ENCODE peak calls at places on chromosomes 6 and 20, in seven cellular contexts. I, Q, R, Z, A, T and F are unnamed samples.

GRCh38 chr6:96562886-96563285 is at the start of gene FHL5:
- DNase-seq in I (no peak), Q (no peak), R (no peak), Z (peak), A (no peak), T (no peak), F (no peak)

GRCh38 chr6:137160763-137161162 is 12.7 kb downstream of the IL22RA2 start:
- DNase-seq in I (no peak), Q (no peak), R (no peak), Z (no peak), A (no peak), T (no peak), F (peak)

GRCh38 chr6:119627908-119628669 is 278.5 kb upstream of the MAN1A1 start:
- DNase-seq in I (no peak), Q (no peak), R (no peak), Z (peak), A (no peak), T (no peak), F (peak)

GRCh38 chr6:104653786-104654185 is 205.9 kb downstream of the HACE1 start:
- DNase-seq in I (no peak), Q (no peak), R (no peak), Z (no peak), A (no peak), T (no peak), F (no peak)

GRCh38 chr20:58651823-58652605 is 931 bp downstream of the STX16 start:
- DNase-seq in I (peak), Q (peak), R (peak), Z (peak), A (no peak), T (no peak), F (peak)

GRCh38 chr6:158049055-158050028 is 67.7 kb downstream of the SYNJ2 start:
- DNase-seq in I (no peak), Q (no peak), R (no peak), Z (no peak), A (no peak), T (no peak), F (no peak)

GRCh38 chr20:24778585-24779031 is 170.5 kb upstream of the CST7 start:
- DNase-seq in I (no peak), Q (no peak), R (no peak), Z (no peak), A (peak), T (peak), F (no peak)

GRCh38 chr6:17999430-17999829 is 12.0 kb upstream of the KIF13A start:
- DNase-seq in I (no peak), Q (no peak), R (no peak), Z (no peak), A (no peak), T (no peak), F (no peak)

GRCh38 chr20:14817121-14817520 is 479.7 kb upstream of the FLRT3 start:
- DNase-seq in I (no peak), Q (no peak), R (no peak), Z (peak), A (no peak), T (no peak), F (no peak)

GRCh38 chr6:70310063-70310694 is 7.3 kb upstream of the COL9A1 start:
- DNase-seq in I (peak), Q (no peak), R (peak), Z (peak), A (no peak), T (peak), F (peak)

GRCh38 chr6:148404456-148405022 is 61.9 kb downstream of the SASH1 start:
- DNase-seq in I (no peak), Q (no peak), R (no peak), Z (no peak), A (no peak), T (no peak), F (no peak)

GRCh38 chr6:101178748-101179147 is 214.8 kb upstream of the GRIK2 start:
- DNase-seq in I (no peak), Q (no peak), R (no peak), Z (no peak), A (no peak), T (no peak), F (no peak)

GRCh38 chr6:157235600-157236039 is 87.7 kb downstream of the TMEM242 start:
- DNase-seq in I (no peak), Q (peak), R (no peak), Z (peak), A (no peak), T (no peak), F (no peak)

GRCh38 chr6:95867205-95867604 is 148.6 kb upstream of the FUT9 start:
- DNase-seq in I (no peak), Q (no peak), R (no peak), Z (no peak), A (no peak), T (no peak), F (no peak)

GRCh38 chr20:1327241-1327653 is 1.7 kb downstream of the SDCBP2 start:
- DNase-seq in I (no peak), Q (peak), R (peak), Z (peak), A (peak), T (no peak), F (no peak)

GRCh38 chr6:109878291-109878690 is 99.8 kb upstream of the GPR6 start:
- DNase-seq in I (no peak), Q (no peak), R (no peak), Z (no peak), A (no peak), T (no peak), F (no peak)

GRCh38 chr6:69231983-69232382 is 564.8 kb downstream of the LMBRD1 start:
- DNase-seq in I (no peak), Q (peak), R (no peak), Z (no peak), A (no peak), T (no peak), F (no peak)

GRCh38 chr20:31848088-31848999 is 2.9 kb upstream of the FOXS1 start:
- DNase-seq in I (no peak), Q (no peak), R (no peak), Z (no peak), A (no peak), T (no peak), F (no peak)

GRCh38 chr6:71287038-71287437 is 1.6 kb upstream of the OGFRL1 start:
- DNase-seq in I (peak), Q (no peak), R (peak), Z (peak), A (no peak), T (no peak), F (peak)

GRCh38 chr6:145836767-145837166 is 22.2 kb upstream of the FBXO30 start:
- DNase-seq in I (no peak), Q (no peak), R (no peak), Z (no peak), A (no peak), T (no peak), F (no peak)

GRCh38 chr20:63488331-63489251 is 10.3 kb downstream of the EEF1A2 start:
- DNase-seq in I (no peak), Q (no peak), R (no peak), Z (no peak), A (no peak), T (no peak), F (no peak)

GRCh38 chr6:19892250-19892649 is 55.1 kb downstream of the ID4 start:
- DNase-seq in I (no peak), Q (no peak), R (no peak), Z (no peak), A (peak), T (peak), F (no peak)

GRCh38 chr6:158752613-158753012 is 66.6 kb downstream of the EZR start:
- DNase-seq in I (peak), Q (peak), R (no peak), Z (peak), A (peak), T (peak), F (no peak)

GRCh38 chr20:270517-270916 is 13.0 kb downstream of the DEFB132 start:
- DNase-seq in I (no peak), Q (no peak), R (no peak), Z (no peak), A (no peak), T (no peak), F (no peak)

GRCh38 chr6:135871878-135872277 is 20.4 kb downstream of the PDE7B start:
- DNase-seq in I (no peak), Q (no peak), R (peak), Z (peak), A (no peak), T (no peak), F (no peak)

GRCh38 chr6:45171380-45171779 is 156.8 kb upstream of the RUNX2 start:
- DNase-seq in I (no peak), Q (no peak), R (no peak), Z (no peak), A (no peak), T (no peak), F (no peak)

GRCh38 chr6:37433657-37434271 is 743 bp downstream of the CMTR1 start:
- DNase-seq in I (peak), Q (no peak), R (no peak), Z (peak), A (no peak), T (no peak), F (no peak)